ENCODE peak calls at places on chromosomes 4 and X, in five cellular contexts. One of them, this sample, is unnamed.
A peak's percentile ranks its signal among the peaks of the same experiment; 100 is the strongest.

GRCh38 chr4:155399974-155400697 is 23.4 kb upstream of the MAP9 start:
- DNase-seq in psoas muscle: no peak
- DNase-seq in Peyer's patch: no peak
- DNase-seq in astrocyte of the spinal cord: no peak
- DNase-seq in cerebellar cortex: no peak
- DNase-seq in this sample: peak; percentile 3

GRCh38 chrX:8981742-8982141 is 52.2 kb downstream of the FAM9B start:
- DNase-seq in astrocyte of the spinal cord: no peak
- DNase-seq in Peyer's patch: no peak
- DNase-seq in psoas muscle: no peak
- DNase-seq in cerebellar cortex: no peak
- DNase-seq in this sample: peak; percentile 36

GRCh38 chr4:3254302-3255131 is 5.6 kb downstream of the MSANTD1 start:
- DNase-seq in astrocyte of the spinal cord: no peak
- DNase-seq in Peyer's patch: peak; percentile 39
- DNase-seq in cerebellar cortex: no peak
- DNase-seq in psoas muscle: peak; percentile 4
- DNase-seq in this sample: no peak

GRCh38 chr4:153676984-153677383 is 7.1 kb upstream of the TLR2 start:
- DNase-seq in Peyer's patch: no peak
- DNase-seq in cerebellar cortex: no peak
- DNase-seq in astrocyte of the spinal cord: peak; percentile 91
- DNase-seq in psoas muscle: no peak
- DNase-seq in this sample: peak; percentile 87

GRCh38 chr4:26937136-26937535 is 76.5 kb downstream of the STIM2 start:
- DNase-seq in cerebellar cortex: no peak
- DNase-seq in astrocyte of the spinal cord: no peak
- DNase-seq in Peyer's patch: no peak
- DNase-seq in psoas muscle: no peak
- DNase-seq in this sample: no peak

GRCh38 chr4:15373363-15373762 is 54.5 kb upstream of the C1QTNF7 start:
- DNase-seq in cerebellar cortex: no peak
- DNase-seq in astrocyte of the spinal cord: no peak
- DNase-seq in psoas muscle: no peak
- DNase-seq in Peyer's patch: no peak
- DNase-seq in this sample: peak; percentile 70

GRCh38 chrX:115949900-115950822 is 220.4 kb upstream of the AGTR2 start:
- DNase-seq in psoas muscle: no peak
- DNase-seq in Peyer's patch: peak; percentile 51
- DNase-seq in astrocyte of the spinal cord: no peak
- DNase-seq in cerebellar cortex: peak; percentile 89
- DNase-seq in this sample: peak; percentile 9

GRCh38 chr4:13547563-13548041 is 3.3 kb upstream of the NKX3-2 start:
- DNase-seq in astrocyte of the spinal cord: no peak
- DNase-seq in Peyer's patch: no peak
- DNase-seq in cerebellar cortex: no peak
- DNase-seq in psoas muscle: no peak
- DNase-seq in this sample: no peak

GRCh38 chr4:3480528-3481112 is 17.5 kb downstream of the DOK7 start:
- DNase-seq in cerebellar cortex: peak; percentile 81
- DNase-seq in psoas muscle: peak; percentile 80
- DNase-seq in Peyer's patch: peak; percentile 87
- DNase-seq in astrocyte of the spinal cord: peak; percentile 75
- DNase-seq in this sample: peak; percentile 30

GRCh38 chr4:134024251-134024650 is 177.3 kb downstream of the PABPC4L start:
- DNase-seq in psoas muscle: no peak
- DNase-seq in cerebellar cortex: peak; percentile 16
- DNase-seq in Peyer's patch: no peak
- DNase-seq in astrocyte of the spinal cord: no peak
- DNase-seq in this sample: no peak

GRCh38 chrX:115960440-115961084 is 210.0 kb upstream of the AGTR2 start:
- DNase-seq in cerebellar cortex: no peak
- DNase-seq in Peyer's patch: peak; percentile 66
- DNase-seq in astrocyte of the spinal cord: no peak
- DNase-seq in psoas muscle: no peak
- DNase-seq in this sample: no peak

GRCh38 chrX:37997096-37997495 is 9.3 kb upstream of the SYTL5 start:
- DNase-seq in Peyer's patch: no peak
- DNase-seq in astrocyte of the spinal cord: no peak
- DNase-seq in cerebellar cortex: no peak
- DNase-seq in psoas muscle: no peak
- DNase-seq in this sample: no peak

GRCh38 chrX:153775293-153775595 is 5.6 kb upstream of the SRPK3 start:
- DNase-seq in astrocyte of the spinal cord: no peak
- DNase-seq in Peyer's patch: no peak
- DNase-seq in cerebellar cortex: no peak
- DNase-seq in psoas muscle: no peak
- DNase-seq in this sample: no peak

GRCh38 chr4:88967883-88968316 is 89.1 kb downstream of the FAM13A start:
- DNase-seq in astrocyte of the spinal cord: no peak
- DNase-seq in Peyer's patch: no peak
- DNase-seq in cerebellar cortex: no peak
- DNase-seq in psoas muscle: no peak
- DNase-seq in this sample: no peak

GRCh38 chr4:124685851-124686250 is 26.7 kb downstream of the ANKRD50 start:
- DNase-seq in cerebellar cortex: no peak
- DNase-seq in astrocyte of the spinal cord: no peak
- DNase-seq in psoas muscle: no peak
- DNase-seq in Peyer's patch: no peak
- DNase-seq in this sample: no peak

GRCh38 chr4:155787113-155787710 is 28.4 kb downstream of the GUCY1B1 start:
- DNase-seq in cerebellar cortex: peak; percentile 58
- DNase-seq in astrocyte of the spinal cord: peak; percentile 71
- DNase-seq in Peyer's patch: no peak
- DNase-seq in psoas muscle: no peak
- DNase-seq in this sample: peak; percentile 67

GRCh38 chrX:126551725-126552312 is 795 bp downstream of the DCAF12L1 start:
- DNase-seq in cerebellar cortex: no peak
- DNase-seq in astrocyte of the spinal cord: no peak
- DNase-seq in Peyer's patch: no peak
- DNase-seq in psoas muscle: no peak
- DNase-seq in this sample: no peak

GRCh38 chrX:49226946-49227345 is 6.2 kb downstream of the CACNA1F start:
- DNase-seq in Peyer's patch: no peak
- DNase-seq in astrocyte of the spinal cord: no peak
- DNase-seq in cerebellar cortex: no peak
- DNase-seq in psoas muscle: no peak
- DNase-seq in this sample: peak; percentile 4

GRCh38 chr4:115113382-115114106 is at the start of gene NDST4:
- DNase-seq in Peyer's patch: no peak
- DNase-seq in astrocyte of the spinal cord: peak; percentile 76
- DNase-seq in psoas muscle: no peak
- DNase-seq in cerebellar cortex: peak; percentile 44
- DNase-seq in this sample: no peak

GRCh38 chr4:26557164-26557563 is 26.7 kb upstream of the TBC1D19 start:
- DNase-seq in astrocyte of the spinal cord: peak; percentile 97
- DNase-seq in psoas muscle: peak; percentile 18
- DNase-seq in Peyer's patch: no peak
- DNase-seq in cerebellar cortex: no peak
- DNase-seq in this sample: peak; percentile 87

GRCh38 chr4:4392501-4393183 is 5.7 kb downstream of the NSG1 start:
- DNase-seq in cerebellar cortex: no peak
- DNase-seq in astrocyte of the spinal cord: no peak
- DNase-seq in Peyer's patch: no peak
- DNase-seq in psoas muscle: no peak
- DNase-seq in this sample: no peak

GRCh38 chrX:21295246-21295820 is 78.9 kb upstream of the CNKSR2 start:
- DNase-seq in Peyer's patch: no peak
- DNase-seq in cerebellar cortex: no peak
- DNase-seq in psoas muscle: no peak
- DNase-seq in astrocyte of the spinal cord: no peak
- DNase-seq in this sample: no peak

GRCh38 chrX:11085305-11085704 is 25.8 kb upstream of the HCCS start:
- DNase-seq in astrocyte of the spinal cord: no peak
- DNase-seq in Peyer's patch: no peak
- DNase-seq in psoas muscle: no peak
- DNase-seq in cerebellar cortex: no peak
- DNase-seq in this sample: no peak

GRCh38 chrX:79462458-79462857 is 95.3 kb upstream of the ITM2A start:
- DNase-seq in astrocyte of the spinal cord: no peak
- DNase-seq in Peyer's patch: no peak
- DNase-seq in psoas muscle: no peak
- DNase-seq in cerebellar cortex: no peak
- DNase-seq in this sample: no peak

GRCh38 chr4:38781854-38782261 is 932 bp downstream of the TLR10 start:
- DNase-seq in cerebellar cortex: no peak
- DNase-seq in astrocyte of the spinal cord: no peak
- DNase-seq in Peyer's patch: no peak
- DNase-seq in psoas muscle: no peak
- DNase-seq in this sample: no peak

GRCh38 chr4:113952452-113953029 is 26.9 kb downstream of the ARSJ start:
- DNase-seq in Peyer's patch: no peak
- DNase-seq in astrocyte of the spinal cord: peak; percentile 70
- DNase-seq in psoas muscle: no peak
- DNase-seq in cerebellar cortex: peak; percentile 48
- DNase-seq in this sample: peak; percentile 65

GRCh38 chr4:73341454-73341853 is 62.6 kb upstream of the ALB start:
- DNase-seq in astrocyte of the spinal cord: peak; percentile 61
- DNase-seq in psoas muscle: no peak
- DNase-seq in cerebellar cortex: peak; percentile 55
- DNase-seq in Peyer's patch: peak; percentile 74
- DNase-seq in this sample: peak; percentile 54

GRCh38 chr4:134948110-134948642 is 746.6 kb upstream of the PABPC4L start:
- DNase-seq in astrocyte of the spinal cord: no peak
- DNase-seq in psoas muscle: no peak
- DNase-seq in cerebellar cortex: no peak
- DNase-seq in Peyer's patch: peak; percentile 36
- DNase-seq in this sample: no peak

This sample was measured in RPMI7951.